ENCODE peak calls at places on chromosomes 13 and 19, in four cellular contexts. D, F, U and G are unnamed samples.

GRCh38 chr13:35768126-35768525 is 291.6 kb upstream of the MAB21L1 start:
- DNase-seq in D (no peak), F (no peak), U (no peak), G (no peak)

GRCh38 chr19:55606471-55606787 is 982 bp downstream of the ZNF865 start:
- DNase-seq in D (no peak), F (no peak), U (no peak), G (no peak)

GRCh38 chr13:107324416-107325204 is 756.7 kb upstream of the ARGLU1 start:
- DNase-seq in D (no peak), F (no peak), U (no peak), G (no peak)

GRCh38 chr13:35784286-35784951 is 307.9 kb upstream of the MAB21L1 start:
- DNase-seq in D (no peak), F (no peak), U (no peak), G (peak; percentile 12)

GRCh38 chr13:98648141-98648540 is 71.2 kb upstream of the STK24 start:
- DNase-seq in D (no peak), F (no peak), U (no peak), G (peak; percentile 27)

GRCh38 chr19:1746401-1747284 is 6.7 kb upstream of the ONECUT3 start:
- DNase-seq in D (no peak), F (no peak), U (no peak), G (no peak)

GRCh38 chr19:9847087-9847671 is 12.1 kb downstream of the PIN1 start:
- DNase-seq in D (peak; percentile 64), F (no peak), U (no peak), G (peak; percentile 23)

GRCh38 chr19:48964205-48965032 is 690 bp upstream of the FTL start:
- DNase-seq in D (no peak), F (no peak), U (no peak), G (peak; percentile 34)

GRCh38 chr13:24040835-24041234 is 119.7 kb upstream of the SPATA13 start:
- DNase-seq in D (no peak), F (no peak), U (no peak), G (no peak)

GRCh38 chr13:27961227-27962085 is 7.7 kb downstream of the CDX2 start:
- DNase-seq in D (no peak), F (no peak), U (no peak), G (peak; percentile 20)

GRCh38 chr13:101811440-101811839 is 359.0 kb downstream of the ITGBL1 start:
- DNase-seq in D (no peak), F (no peak), U (no peak), G (no peak)

GRCh38 chr13:26050568-26051230 is 1.1 kb downstream of the SHISA2 start:
- DNase-seq in D (peak; percentile 23), F (no peak), U (no peak), G (no peak)

GRCh38 chr13:112942689-112943308 is 26.2 kb upstream of the MCF2L start:
- DNase-seq in D (peak; percentile 74), F (peak; percentile 98), U (peak; percentile 71), G (peak; percentile 94)

GRCh38 chr13:46572758-46573384 is 19.9 kb downstream of the LRCH1 start:
- DNase-seq in D (no peak), F (no peak), U (no peak), G (no peak)

GRCh38 chr13:100210966-100211710 is 122.2 kb downstream of the PCCA start:
- DNase-seq in D (no peak), F (no peak), U (no peak), G (no peak)

GRCh38 chr13:32894589-32895001 is 121.6 kb upstream of the KL start:
- DNase-seq in D (no peak), F (no peak), U (no peak), G (no peak)

GRCh38 chr13:42696191-42696590 is 85.2 kb upstream of the FAM216B start:
- DNase-seq in D (no peak), F (no peak), U (no peak), G (no peak)

GRCh38 chr13:44555207-44555606 is 20.9 kb downstream of the TSC22D1 start:
- DNase-seq in D (no peak), F (no peak), U (no peak), G (no peak)

GRCh38 chr13:44908712-44909111 is 80.6 kb downstream of the NUFIP1 start:
- DNase-seq in D (no peak), F (no peak), U (no peak), G (no peak)

GRCh38 chr19:46772170-46773017 is 16.0 kb downstream of the SLC1A5 start:
- DNase-seq in D (no peak), F (no peak), U (no peak), G (no peak)

GRCh38 chr13:70729369-70729768 is 621.1 kb upstream of the KLHL1 start:
- DNase-seq in D (no peak), F (no peak), U (no peak), G (no peak)

GRCh38 chr19:14375582-14376291 is 5.5 kb upstream of the ADGRE5 start:
- DNase-seq in D (no peak), F (no peak), U (no peak), G (no peak)

GRCh38 chr19:1400281-1401137 is 833 bp downstream of the GAMT start:
- DNase-seq in D (peak; percentile 32), F (no peak), U (no peak), G (peak; percentile 96)

GRCh38 chr19:19259741-19260140 is 13.4 kb downstream of the TM6SF2 start:
- DNase-seq in D (peak; percentile 58), F (peak; percentile 52), U (no peak), G (peak; percentile 38)

GRCh38 chr13:40402931-40403412 is 263.5 kb downstream of the FOXO1 start:
- DNase-seq in D (no peak), F (no peak), U (no peak), G (peak; percentile 71)

GRCh38 chr19:18948075-18948975 is 7.3 kb upstream of the HOMER3 start:
- DNase-seq in D (no peak), F (no peak), U (no peak), G (no peak)

GRCh38 chr13:39575641-39576238 is 27.3 kb downstream of the LHFPL6 start:
- DNase-seq in D (no peak), F (no peak), U (peak; percentile 15), G (no peak)

DNA sequence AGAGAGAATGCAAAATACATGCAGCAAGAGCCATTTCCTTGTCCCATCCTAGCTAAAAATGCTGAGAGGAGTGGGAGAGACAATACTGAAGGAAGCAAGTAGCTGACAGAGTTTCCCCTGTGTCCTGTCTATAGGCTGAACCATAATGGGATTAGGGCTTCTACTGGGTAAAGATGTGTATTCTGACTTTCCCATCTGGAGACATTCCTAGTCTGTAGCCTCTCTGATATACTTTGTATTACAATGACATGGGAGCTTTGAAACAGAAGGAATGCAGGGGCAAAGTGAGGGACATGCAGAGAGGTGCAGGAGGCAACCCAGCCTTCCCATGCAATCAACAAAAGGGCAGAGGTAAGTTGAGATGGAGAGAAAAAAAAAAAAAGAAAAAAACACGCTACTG is 10.5 kb upstream of the GPC6 start:
- DNase-seq in D (no peak), F (peak; percentile 74), U (no peak), G (no peak)
- TF ChIP-seq SUZ12 in D (no peak), F (no peak), U (no peak), G (no peak)

GRCh38 chr13:75432045-75432444 is 49.9 kb downstream of the TBC1D4 start:
- DNase-seq in D (no peak), F (no peak), U (no peak), G (peak; percentile 36)
- TF ChIP-seq SUZ12 in D (no peak), F (no peak), U (no peak), G (no peak)

GRCh38 chr19:37966211-37967072 is 59.4 kb downstream of the SIPA1L3 start:
- DNase-seq in D (no peak), F (no peak), U (no peak), G (no peak)
- TF ChIP-seq SUZ12 in D (no peak), F (no peak), U (no peak), G (no peak)

GRCh38 chr19:17103177-17103576 is 27.6 kb downstream of the MYO9B start:
- DNase-seq in D (peak; percentile 46), F (peak; percentile 72), U (no peak), G (peak; percentile 56)
- TF ChIP-seq SUZ12 in D (no peak), F (no peak), U (no peak), G (no peak)